ENCODE peak calls at places on chromosomes 13 and 19, in four cellular contexts. Z, A, B and M are unnamed samples.

GRCh38 chr13:44653261-44653660 is 77.1 kb upstream of the TSC22D1 start:
- DNase-seq in Z (no peak), A (no peak), B (no peak), M (no peak)

GRCh38 chr19:41261474-41262190 is 2.5 kb upstream of the HNRNPUL1 start:
- DNase-seq in Z (no peak), A (no peak), B (no peak), M (no peak)

GRCh38 chr19:18057557-18057956 is 29.2 kb downstream of the IL12RB1 start:
- DNase-seq in Z (peak; percentile 45), A (no peak), B (no peak), M (peak; percentile 50)

GRCh38 chr13:112477070-112477619 is 101.0 kb downstream of the SPACA7 start:
- DNase-seq in Z (no peak), A (no peak), B (no peak), M (no peak)

GRCh38 chr19:49073514-49074378 is 1.2 kb upstream of the KCNA7 start:
- DNase-seq in Z (no peak), A (no peak), B (no peak), M (no peak)

GRCh38 chr13:110907951-110908898 is 6.6 kb downstream of the ANKRD10 start:
- DNase-seq in Z (peak; percentile 49), A (no peak), B (peak; percentile 24), M (peak; percentile 23)

GRCh38 chr19:16375157-16375935 is 50.7 kb downstream of the KLF2 start:
- DNase-seq in Z (no peak), A (no peak), B (no peak), M (no peak)

GRCh38 chr13:35475960-35476943 is at the start of gene MAB21L1:
- DNase-seq in Z (peak; percentile 35), A (no peak), B (peak; percentile 24), M (peak; percentile 54)

GRCh38 chr19:16654151-16654550 is 5.8 kb downstream of the SMIM7 start:
- DNase-seq in Z (no peak), A (no peak), B (no peak), M (peak; percentile 23)

GRCh38 chr19:13843104-13843921 is 33.6 kb upstream of the NANOS3 start:
- DNase-seq in Z (peak; percentile 79), A (no peak), B (peak; percentile 59), M (no peak)

GRCh38 chr13:38763446-38764381 is 76.8 kb downstream of the FREM2 start:
- DNase-seq in Z (peak; percentile 58), A (no peak), B (peak; percentile 22), M (peak; percentile 66)

GRCh38 chr13:33992891-33993336 is 175.0 kb downstream of the RFC3 start:
- DNase-seq in Z (no peak), A (no peak), B (no peak), M (no peak)

GRCh38 chr13:62625214-62625613 is 1209.6 kb upstream of the PCDH20 start:
- DNase-seq in Z (no peak), A (no peak), B (no peak), M (no peak)

GRCh38 chr19:20078696-20079095 is 896 bp downstream of the ZNF90 start:
- DNase-seq in Z (peak; percentile 19), A (no peak), B (no peak), M (peak; percentile 58)

GRCh38 chr13:24624801-24625231 is 55.4 kb upstream of the ATP12A start:
- DNase-seq in Z (peak; percentile 15), A (no peak), B (no peak), M (no peak)

GRCh38 chr19:5063873-5064645 is 95.1 kb downstream of the KDM4B start:
- DNase-seq in Z (no peak), A (no peak), B (no peak), M (no peak)
- H3K4me3 ChIP-seq in Z (no peak overlapping the region), A (no peak overlapping the region), B (no peak overlapping the region), M (no peak overlapping the region)

GRCh38 chr19:2577722-2578335 is 101.9 kb downstream of the GADD45B start:
- DNase-seq in Z (peak; percentile 30), A (no peak), B (no peak), M (peak; percentile 30)

GRCh38 chr19:2578911-2579677 is 103.2 kb downstream of the GADD45B start:
- DNase-seq in Z (peak; percentile 95), A (peak; percentile 70), B (peak; percentile 97), M (peak; percentile 92)

GRCh38 chr19:2578391-2578826 is 102.5 kb downstream of the GADD45B start:
- DNase-seq in Z (peak; percentile 80), A (no peak), B (peak; percentile 76), M (peak; percentile 64)

GRCh38 chr19:2582984-2583956 is 107.3 kb downstream of the GADD45B start:
- DNase-seq in Z (no peak), A (no peak), B (no peak), M (peak; percentile 37)

DNA sequence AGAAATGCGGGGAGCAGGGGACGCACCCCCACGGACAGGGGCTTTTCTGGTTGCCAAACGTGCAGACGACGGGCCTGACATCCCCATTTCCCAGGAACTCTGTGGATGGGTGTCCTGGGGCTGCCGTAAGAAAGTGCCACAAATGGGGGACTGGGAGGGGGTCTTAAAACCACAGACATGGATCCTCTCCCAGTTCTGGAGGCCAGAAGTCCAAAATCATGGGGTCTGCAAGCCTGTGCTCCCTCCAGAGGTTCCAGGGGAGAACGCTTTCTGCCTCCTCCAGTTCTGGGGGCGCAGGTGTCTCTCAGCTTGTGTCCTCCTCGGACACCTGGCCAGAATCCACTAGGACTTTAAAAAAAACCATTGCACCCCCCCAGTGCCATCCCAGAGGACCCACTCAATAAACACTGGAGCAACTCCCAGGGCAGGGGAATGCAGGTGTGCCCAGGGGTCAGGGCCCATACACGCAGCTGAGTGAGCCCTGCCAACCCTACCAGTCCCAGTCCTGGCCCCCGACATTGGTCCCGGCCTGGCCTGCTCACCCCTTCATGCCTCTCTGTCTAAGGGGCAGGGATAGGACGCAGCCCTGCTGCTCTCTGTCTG is 103.9 kb downstream of the GADD45B start:
- DNase-seq in Z (no peak), A (no peak), B (no peak), M (no peak)
- H3K4me3 ChIP-seq in Z (peak overlapping the region; percentile 27), A (peak overlapping the region; percentile 71), B (peak overlapping the region; percentile 1), M (peak overlapping the region; percentile 52)

GRCh38 chr19:35298561-35298972 is 6.6 kb downstream of the MAG start:
- DNase-seq in Z (no peak), A (no peak), B (no peak), M (no peak)

GRCh38 chr19:35297922-35298321 is 6.0 kb downstream of the MAG start:
- DNase-seq in Z (no peak), A (no peak), B (no peak), M (no peak)

GRCh38 chr19:35300340-35300649 is 8.3 kb downstream of the MAG start:
- DNase-seq in Z (no peak), A (no peak), B (no peak), M (no peak)

GRCh38 chr19:35301961-35302360 is 10.0 kb downstream of the MAG start:
- DNase-seq in Z (no peak), A (no peak), B (no peak), M (no peak)

DNA sequence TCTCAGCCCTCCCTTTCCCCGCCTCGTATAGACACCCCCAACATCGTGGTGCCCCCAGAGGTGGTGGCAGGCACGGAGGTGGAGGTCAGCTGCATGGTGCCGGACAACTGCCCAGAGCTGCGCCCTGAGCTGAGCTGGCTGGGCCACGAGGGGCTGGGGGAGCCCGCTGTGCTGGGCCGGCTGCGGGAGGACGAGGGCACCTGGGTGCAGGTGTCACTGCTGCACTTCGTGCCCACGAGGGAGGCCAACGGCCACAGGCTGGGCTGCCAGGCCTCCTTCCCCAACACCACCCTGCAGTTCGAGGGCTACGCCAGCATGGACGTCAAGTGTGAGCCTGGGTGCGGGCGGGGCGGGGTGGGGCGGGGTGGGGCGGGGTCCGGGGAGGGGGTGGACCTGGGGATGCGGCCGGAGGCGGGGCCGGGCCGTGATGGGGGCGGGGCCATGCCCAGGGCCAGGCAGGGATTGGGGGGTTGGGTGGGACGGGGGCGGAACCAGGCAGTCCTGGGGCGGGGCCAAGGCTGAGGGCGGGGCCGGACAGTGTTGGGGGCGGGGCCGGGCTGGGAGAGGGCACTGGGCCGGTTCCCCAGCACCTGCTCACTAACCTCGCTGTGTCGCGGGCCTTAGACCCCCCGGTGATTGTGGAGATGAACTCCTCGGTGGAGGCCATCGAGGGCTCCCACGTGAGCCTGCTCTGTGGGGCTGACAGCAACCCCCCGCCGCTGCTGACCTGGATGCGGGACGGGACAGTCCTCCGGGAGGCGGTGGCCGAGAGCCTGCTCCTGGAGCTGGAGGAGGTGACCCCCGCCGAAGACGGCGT is 7.8 kb downstream of the MAG start:
- DNase-seq in Z (no peak), A (no peak), B (no peak), M (no peak)
- H3K4me3 ChIP-seq in Z (no peak overlapping the region), A (no peak overlapping the region), B (no peak overlapping the region), M (no peak overlapping the region)

GRCh38 chr13:48625396-48626076 is 28.2 kb upstream of the CYSLTR2 start:
- DNase-seq in Z (no peak), A (no peak), B (no peak), M (peak; percentile 26)
- H3K4me3 ChIP-seq in Z (no peak overlapping the region), A (no peak overlapping the region), B (no peak overlapping the region), M (no peak overlapping the region)

GRCh38 chr19:46487802-46488445 is 7.7 kb downstream of the PNMA8B start:
- DNase-seq in Z (peak; percentile 78), A (no peak), B (peak; percentile 58), M (peak; percentile 71)
- H3K4me3 ChIP-seq in Z (peak overlapping the region; percentile 37), A (peak overlapping the region; percentile 71), B (no peak overlapping the region), M (peak overlapping the region; percentile 52)

GRCh38 chr13:49112782-49113525 is 107.2 kb upstream of the MLNR start:
- DNase-seq in Z (peak; percentile 16), A (no peak), B (no peak), M (no peak)
- H3K4me3 ChIP-seq in Z (peak overlapping the region; percentile 5), A (no peak overlapping the region), B (peak overlapping the region; percentile 59), M (peak overlapping the region; percentile 10)

GRCh38 chr19:50835785-50836542 is 2.6 kb upstream of the KLK15 start:
- DNase-seq in Z (peak; percentile 58), A (no peak), B (peak; percentile 72), M (peak; percentile 54)

GRCh38 chr19:50835103-50835784 is 1.9 kb upstream of the KLK15 start:
- DNase-seq in Z (no peak), A (no peak), B (no peak), M (peak; percentile 5)

GRCh38 chr19:50832666-50833065 is 708 bp downstream of the KLK15 start:
- DNase-seq in Z (no peak), A (no peak), B (no peak), M (no peak)

GRCh38 chr19:50833117-50833801 is at the start of gene KLK15:
- DNase-seq in Z (no peak), A (no peak), B (no peak), M (no peak)

DNA sequence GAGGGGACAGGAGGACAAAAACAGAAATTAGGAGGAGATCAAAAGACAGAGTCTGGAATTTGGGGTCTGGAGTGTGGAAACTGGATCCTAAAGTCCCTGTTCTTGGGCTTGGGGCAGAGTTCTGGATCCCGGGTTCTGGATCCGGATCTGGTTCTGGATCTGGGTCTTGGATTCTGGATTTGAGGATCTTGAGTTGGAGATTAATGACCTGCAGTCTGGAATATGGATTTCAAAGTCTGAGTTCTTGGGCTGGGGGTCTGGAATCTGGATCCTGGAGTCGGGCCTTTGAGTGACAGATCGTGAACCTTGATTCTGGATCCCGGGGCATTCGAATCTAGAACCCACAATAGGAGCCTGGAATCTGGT is 411 bp upstream of the KLK15 start:
- DNase-seq in Z (no peak), A (no peak), B (no peak), M (no peak)
- H3K4me3 ChIP-seq in Z (no peak overlapping the region), A (no peak overlapping the region), B (no peak overlapping the region), M (no peak overlapping the region)

GRCh38 chr19:53977991-53978731 is 13.3 kb upstream of the CACNG6 start:
- DNase-seq in Z (peak; percentile 97), A (peak; percentile 3), B (peak; percentile 94), M (peak; percentile 99)
- H3K4me3 ChIP-seq in Z (peak overlapping the region; percentile 49), A (peak overlapping the region; percentile 68), B (no peak overlapping the region), M (peak overlapping the region; percentile 58)